ENCODE peak calls at places on chromosomes 2 and 18, in nine cellular contexts. K is H9, A is brain microvascular endothelial cell, W is fibroblast of lung, V is SK-N-SH, U is Peyer's patch, T is right atrium auricular region, Z is HL-60, O is left ventricle myocardium inferior. I is an unnamed sample.

GRCh38 chr2:8642332-8643078 is 39.4 kb upstream of the ID2 start:
- DNase-seq in K (no peak), A (no peak), W (no peak), V (peak), U (no peak), T (no peak), Z (no peak), O (no peak), I (no peak)

GRCh38 chr2:172693037-172693436 is 42.6 kb upstream of the RAPGEF4 start:
- DNase-seq in K (no peak), A (peak), W (peak), V (no peak), U (no peak), T (peak), Z (peak), O (peak), I (no peak)

GRCh38 chr18:3383381-3383915 is 66.5 kb upstream of the TGIF1 start:
- DNase-seq in K (no peak), A (no peak), W (no peak), V (no peak), U (no peak), T (no peak), Z (no peak), O (no peak), I (no peak)

GRCh38 chr2:100976634-100977391 is 25.3 kb upstream of the RPL31 start:
- DNase-seq in K (no peak), A (peak), W (no peak), V (no peak), U (peak), T (no peak), Z (no peak), O (no peak), I (peak)

GRCh38 chr2:134411828-134412638 is 158.2 kb downstream of the MGAT5 start:
- DNase-seq in K (peak), A (peak), W (peak), V (peak), U (peak), T (peak), Z (peak), O (peak), I (no peak)

GRCh38 chr2:168255103-168255502 is 7.7 kb upstream of the STK39 start:
- DNase-seq in K (no peak), A (no peak), W (no peak), V (no peak), U (no peak), T (no peak), Z (no peak), O (no peak), I (no peak)

GRCh38 chr2:168814939-168815907 is 12.8 kb downstream of the NOSTRIN start:
- DNase-seq in K (no peak), A (no peak), W (no peak), V (no peak), U (no peak), T (no peak), Z (no peak), O (no peak), I (no peak)

GRCh38 chr2:173290046-173290445 is 64.6 kb upstream of the CDCA7 start:
- DNase-seq in K (no peak), A (peak), W (no peak), V (no peak), U (no peak), T (no peak), Z (no peak), O (no peak), I (no peak)

GRCh38 chr2:19898592-19899329 is 3.0 kb downstream of the TTC32 start:
- DNase-seq in K (no peak), A (no peak), W (no peak), V (peak), U (no peak), T (no peak), Z (peak), O (no peak), I (no peak)

GRCh38 chr2:24971300-24971549 is 530 bp downstream of the DNAJC27 start:
- DNase-seq in K (peak), A (no peak), W (no peak), V (no peak), U (no peak), T (no peak), Z (peak), O (no peak), I (no peak)

GRCh38 chr2:8676915-8677645 is 4.8 kb upstream of the ID2 start:
- DNase-seq in K (no peak), A (no peak), W (peak), V (peak), U (no peak), T (no peak), Z (no peak), O (no peak), I (no peak)

GRCh38 chr2:69954069-69954468 is 7.4 kb downstream of the ASPRV1 start:
- DNase-seq in K (no peak), A (no peak), W (no peak), V (no peak), U (no peak), T (no peak), Z (no peak), O (no peak), I (no peak)

GRCh38 chr2:189013047-189013446 is 38.9 kb downstream of the COL3A1 start:
- DNase-seq in K (no peak), A (no peak), W (peak), V (no peak), U (no peak), T (no peak), Z (no peak), O (no peak), I (no peak)

GRCh38 chr18:37380546-37381110 is 185.0 kb downstream of the CELF4 start:
- DNase-seq in K (no peak), A (no peak), W (no peak), V (no peak), U (no peak), T (no peak), Z (no peak), O (no peak), I (no peak)

GRCh38 chr18:12637901-12638633 is 19.8 kb downstream of the SPIRE1 start:
- DNase-seq in K (no peak), A (peak), W (no peak), V (no peak), U (no peak), T (no peak), Z (no peak), O (no peak), I (no peak)

GRCh38 chr18:61277808-61278207 is 55.4 kb upstream of the CDH20 start:
- DNase-seq in K (no peak), A (no peak), W (no peak), V (no peak), U (no peak), T (no peak), Z (no peak), O (no peak), I (no peak)

GRCh38 chr18:56992777-56993176 is 154.1 kb upstream of the BOD1L2 start:
- DNase-seq in K (no peak), A (no peak), W (peak), V (no peak), U (no peak), T (no peak), Z (no peak), O (no peak), I (no peak)

DNA sequence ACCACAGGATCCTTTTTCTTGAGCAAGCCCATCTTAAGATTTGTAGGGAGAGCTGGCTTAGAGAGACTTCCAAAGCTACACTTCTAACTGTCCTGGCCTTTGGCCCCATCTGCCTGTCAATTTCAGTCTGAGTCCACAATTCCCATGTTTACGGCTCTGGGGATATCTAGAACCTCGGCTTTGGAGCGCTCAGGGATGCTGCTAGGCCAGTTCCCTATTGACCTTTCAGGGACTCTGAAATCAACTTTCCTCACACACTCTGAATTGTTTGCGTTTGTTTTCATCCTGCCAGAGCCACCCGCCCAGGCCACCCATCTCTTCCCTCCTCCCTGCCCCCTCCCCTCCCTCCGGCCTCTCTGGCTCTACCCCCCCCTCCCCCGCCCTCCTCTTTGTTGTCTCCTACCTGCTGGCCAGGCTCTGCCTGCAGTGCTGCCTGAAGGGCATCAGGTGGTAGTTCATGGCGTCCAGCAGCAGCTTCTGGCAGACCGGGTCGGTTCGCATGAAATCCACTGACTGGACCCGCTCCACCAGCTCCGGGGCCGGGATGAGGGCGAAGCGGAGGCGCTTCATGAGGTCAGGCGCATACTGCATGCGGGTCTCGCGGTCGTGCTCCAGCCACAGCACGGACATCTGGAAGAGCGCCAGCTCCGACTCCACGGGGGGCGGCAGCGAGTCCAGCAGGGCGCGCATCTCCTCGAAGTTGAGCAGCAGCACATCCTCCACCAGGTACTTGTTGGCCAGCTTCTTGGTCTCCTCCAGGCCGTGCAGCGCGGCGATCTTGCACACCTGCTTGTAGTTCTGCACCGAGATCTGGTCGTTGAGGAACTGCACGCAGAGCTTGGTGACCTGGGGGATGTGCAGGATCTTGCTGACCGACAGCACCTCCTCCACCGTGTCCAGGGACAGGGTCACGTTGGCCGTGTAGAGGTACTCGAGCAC is 3.3 kb downstream of the KLHL14 start:
- DNase-seq in K (peak), A (no peak), W (no peak), V (peak), U (peak), T (no peak), Z (no peak), O (no peak), I (no peak)
- TF ChIP-seq CTCF in K (no peak), A (no peak), W (no peak), V (no peak), U (no peak), T (no peak), Z (no peak), O (no peak), I (no peak)

GRCh38 chr2:33085646-33086045 is 138.9 kb downstream of the LTBP1 start:
- DNase-seq in K (no peak), A (no peak), W (peak), V (no peak), U (no peak), T (no peak), Z (no peak), O (no peak), I (no peak)

GRCh38 chr2:33090553-33091134 is 143.9 kb downstream of the LTBP1 start:
- DNase-seq in K (no peak), A (no peak), W (no peak), V (no peak), U (no peak), T (no peak), Z (no peak), O (no peak), I (no peak)

GRCh38 chr2:33083671-33084387 is 137.1 kb downstream of the LTBP1 start:
- DNase-seq in K (no peak), A (no peak), W (no peak), V (no peak), U (no peak), T (no peak), Z (peak), O (no peak), I (no peak)

GRCh38 chr2:33084433-33084832 is 137.7 kb downstream of the LTBP1 start:
- DNase-seq in K (no peak), A (no peak), W (no peak), V (no peak), U (no peak), T (no peak), Z (no peak), O (no peak), I (no peak)

DNA sequence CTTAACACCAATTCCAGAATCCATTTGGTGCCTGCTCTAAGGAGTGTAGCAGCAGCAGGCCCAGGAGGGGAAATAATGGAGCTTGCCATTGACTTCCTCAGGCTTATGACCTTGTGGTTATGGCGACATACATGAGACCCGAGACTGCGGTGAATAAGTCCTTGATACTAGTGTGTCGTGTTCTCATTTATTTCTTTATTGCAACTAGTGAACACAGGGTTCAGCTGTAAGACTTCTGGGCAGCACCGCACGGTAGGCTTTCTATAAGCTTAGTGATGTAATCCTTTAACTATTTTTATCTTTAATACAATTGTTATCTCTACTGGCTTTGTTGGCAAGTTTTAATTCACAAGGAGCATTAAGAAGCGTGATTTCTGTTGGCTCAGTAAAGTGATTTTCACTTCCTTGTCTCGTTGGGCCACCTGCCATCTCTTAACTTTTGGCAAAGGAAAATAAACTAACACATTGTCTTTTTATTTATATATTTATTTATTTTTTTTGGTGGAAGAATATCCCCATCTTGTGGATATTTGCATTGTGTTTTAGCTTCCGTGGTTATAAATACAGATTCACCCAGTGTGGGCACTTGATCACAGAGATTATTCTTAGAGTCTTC is 139.8 kb downstream of the LTBP1 start:
- DNase-seq in K (no peak), A (peak), W (peak), V (no peak), U (no peak), T (no peak), Z (peak), O (no peak), I (no peak)
- H3K27ac ChIP-seq in K (no peak), A (no peak), W (no peak), V (no peak), U (peak), T (peak), Z (no peak), O (peak), I (no peak)

DNA sequence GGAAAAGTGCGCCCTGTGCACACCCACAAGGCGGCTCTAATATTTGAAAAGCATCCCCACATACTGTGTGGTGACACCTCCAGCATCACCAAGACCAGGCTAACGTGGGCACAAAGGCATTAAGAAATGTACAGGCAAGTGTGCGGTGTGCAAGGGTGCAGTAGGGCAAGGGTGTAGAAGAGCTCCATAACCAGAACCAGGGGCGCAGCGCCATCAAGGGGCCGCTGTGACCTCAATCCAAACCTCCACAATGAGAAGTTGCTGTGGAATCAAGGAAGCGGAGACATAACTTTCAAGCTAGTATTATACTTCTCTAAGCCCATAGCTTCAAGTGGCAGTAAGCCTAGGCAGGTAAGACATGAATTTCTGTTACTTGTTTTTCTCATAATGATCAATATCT is 13.0 kb downstream of the L3MBTL4 start:
- DNase-seq in K (peak), A (no peak), W (no peak), V (no peak), U (no peak), T (no peak), Z (no peak), O (no peak), I (no peak)
- TF ChIP-seq CTCF in K (peak), A (peak), W (no peak), V (no peak), U (no peak), T (peak), Z (no peak), O (peak), I (no peak)

GRCh38 chr18:63297678-63298392 is 21.7 kb downstream of the BCL2 start:
- DNase-seq in K (no peak), A (no peak), W (no peak), V (no peak), U (no peak), T (peak), Z (no peak), O (no peak), I (no peak)

GRCh38 chr18:63298393-63299015 is 21.1 kb downstream of the BCL2 start:
- DNase-seq in K (no peak), A (no peak), W (no peak), V (no peak), U (no peak), T (peak), Z (no peak), O (no peak), I (no peak)

GRCh38 chr18:63301458-63301857 is 18.1 kb downstream of the BCL2 start:
- DNase-seq in K (no peak), A (peak), W (no peak), V (no peak), U (no peak), T (no peak), Z (no peak), O (no peak), I (no peak)

GRCh38 chr18:63302647-63303405 is 16.7 kb downstream of the BCL2 start:
- DNase-seq in K (no peak), A (no peak), W (no peak), V (no peak), U (no peak), T (no peak), Z (no peak), O (no peak), I (no peak)

DNA sequence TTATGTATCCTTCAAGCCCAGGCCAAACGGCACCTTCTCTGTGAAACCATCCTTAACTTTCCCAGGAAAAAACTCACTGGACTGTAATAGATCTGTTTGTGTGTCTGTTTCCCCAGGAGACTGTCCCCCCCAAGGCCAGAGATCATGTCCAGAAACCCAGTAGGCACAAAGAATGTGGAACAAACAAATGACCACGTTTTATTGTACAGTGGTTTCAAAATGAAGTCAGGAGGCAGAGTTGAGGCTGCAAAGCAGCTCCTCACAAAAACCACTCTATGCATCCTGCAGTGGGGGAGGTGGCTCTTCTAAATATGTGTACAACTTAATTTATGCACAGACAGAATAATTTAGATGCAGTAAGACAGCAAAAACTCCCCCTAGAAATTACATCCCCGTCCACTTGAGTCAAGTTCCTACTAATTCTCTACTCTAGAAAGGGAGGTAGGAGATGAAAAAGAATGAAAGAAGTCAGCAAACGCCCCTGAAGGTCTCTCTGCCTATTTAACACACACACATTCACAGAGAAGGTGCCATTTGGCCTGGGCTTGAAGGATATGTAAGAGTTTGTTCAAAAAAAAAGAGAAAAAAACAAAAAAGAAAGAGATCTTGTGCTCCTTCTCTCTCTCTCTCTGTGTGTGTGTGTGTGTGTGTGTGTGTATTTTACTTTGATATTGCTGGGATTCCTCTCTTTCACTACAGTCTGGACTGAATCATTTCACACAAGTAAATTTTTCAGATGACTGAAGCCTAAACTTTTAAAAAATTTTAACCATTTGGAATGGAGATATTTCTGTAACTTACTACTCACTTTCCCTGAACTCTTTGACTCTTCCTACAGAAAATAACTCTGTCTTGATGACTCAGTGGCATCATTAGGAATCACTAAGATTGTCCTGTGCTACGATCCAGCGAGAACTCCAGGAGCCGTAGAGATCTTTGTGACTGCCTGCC is 19.5 kb downstream of the BCL2 start:
- DNase-seq in K (no peak), A (peak), W (no peak), V (no peak), U (no peak), T (peak), Z (no peak), O (no peak), I (no peak)
- H3K27ac ChIP-seq in K (no peak), A (no peak), W (no peak), V (no peak), U (no peak), T (no peak), Z (no peak), O (no peak), I (no peak)

DNA sequence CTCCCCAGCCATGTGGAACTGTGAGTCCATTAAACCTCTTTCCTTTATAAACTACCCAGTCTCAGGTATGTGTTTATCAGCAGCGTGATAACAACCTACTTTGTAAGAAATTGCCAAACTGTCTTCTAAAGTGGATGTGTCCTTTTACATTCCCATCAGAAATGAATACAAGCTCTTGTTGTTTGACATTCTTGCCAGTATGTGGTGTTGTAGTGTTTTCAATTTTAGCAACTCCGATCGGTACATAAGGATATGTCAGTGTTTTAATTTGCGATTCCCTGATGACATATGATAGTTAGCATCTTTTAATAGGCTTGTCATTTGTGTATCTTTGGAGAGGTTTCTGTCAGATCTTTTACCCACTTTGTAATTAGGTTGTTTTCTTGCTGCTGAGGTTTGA is 1156.3 kb upstream of the CRIM1 start:
- DNase-seq in K (no peak), A (no peak), W (no peak), V (no peak), U (no peak), T (no peak), Z (no peak), O (no peak), I (no peak)
- TF ChIP-seq CTCF in K (peak), A (no peak), W (no peak), V (peak), U (no peak), T (no peak), Z (no peak), O (no peak), I (no peak)

GRCh38 chr2:212311807-212312404 is 226.7 kb downstream of the ERBB4 start:
- DNase-seq in K (no peak), A (no peak), W (no peak), V (peak), U (no peak), T (no peak), Z (no peak), O (no peak), I (no peak)
- H3K27ac ChIP-seq in K (no peak), A (no peak), W (no peak), V (no peak), U (no peak), T (no peak), Z (no peak), O (no peak), I (no peak)

GRCh38 chr2:28606986-28607441 is 111.2 kb downstream of the PLB1 start:
- DNase-seq in K (peak), A (no peak), W (peak), V (no peak), U (no peak), T (no peak), Z (peak), O (no peak), I (no peak)
- TF ChIP-seq CTCF in K (peak), A (peak), W (peak), V (no peak), U (no peak), T (peak), Z (no peak), O (peak), I (no peak)